ENCODE peak calls at places on chromosomes 13 and 19, in ten cellular contexts. U is activated CD8-positive, alpha-beta memory T cell treated with anti-CD3 and anti-CD28 coated beads for 24 hours; Y is activated CD4-positive, CD25-positive, alpha-beta regulatory T cell; F is HEK293T; D is activated naive CD4-positive, alpha-beta T cell treated with Interleukin-2 at 50 U/mL for 16 hours; N is endodermal cell; O is stimulated activated CD8-positive, alpha-beta memory T cell treated with anti-CD3 and anti-CD28 coated beads, Interleukin-15, amount 100 ng/mL, for 4 hours; L is activated T-cell treated with anti-CD3 and anti-CD28 coated beads, Interleukin-2, amount 50 U/mL, for 48 hours; H is ELR; P is BJ. E is an unnamed sample.
A peak's percentile ranks its signal among the peaks of the same experiment; 100 is the strongest.

GRCh38 chr13:40352807-40353562 is 313.5 kb downstream of the FOXO1 start:
- DNase-seq in Y (no peak), L (no peak), O (no peak), U (peak; percentile 52), P (no peak), H (no peak), D (no peak), F (no peak), N (peak; percentile 37), E (no peak)

GRCh38 chr19:17943284-17944221 is 10.7 kb downstream of the CCDC124 start:
- DNase-seq in P (no peak), O (no peak), N (peak; percentile 92), D (no peak), L (no peak), H (no peak), Y (no peak), F (no peak), U (no peak), E (no peak)

GRCh38 chr13:20175907-20176652 is 15.2 kb upstream of the GJA3 start:
- DNase-seq in P (no peak), L (no peak), N (peak; percentile 32), Y (no peak), F (no peak), U (no peak), D (no peak), H (no peak), O (no peak), E (no peak)

GRCh38 chr19:33391631-33392249 is 18.2 kb downstream of the CEBPG start:
- DNase-seq in N (no peak), O (no peak), U (no peak), D (no peak), L (no peak), Y (no peak), H (no peak), F (no peak), P (no peak), E (no peak)

GRCh38 chr13:42364613-42365000 is 92.7 kb downstream of the AKAP11 start:
- DNase-seq in N (peak; percentile 66), H (peak; percentile 48), U (no peak), L (no peak), F (no peak), D (no peak), P (no peak), O (no peak), Y (no peak), E (no peak)

GRCh38 chr13:44103721-44104490 is 224.2 kb downstream of the LACC1 start:
- DNase-seq in Y (no peak), H (no peak), N (no peak), O (no peak), P (no peak), U (no peak), F (no peak), D (no peak), L (no peak), E (no peak)

GRCh38 chr13:83221256-83221655 is 661.0 kb downstream of the SLITRK1 start:
- DNase-seq in Y (no peak), H (peak; percentile 35), N (no peak), D (no peak), O (no peak), L (no peak), F (no peak), P (no peak), U (no peak), E (no peak)

GRCh38 chr19:55447421-55448174 is 4.5 kb upstream of the SHISA7 start:
- DNase-seq in F (no peak), Y (no peak), P (no peak), H (peak; percentile 61), D (no peak), O (no peak), L (no peak), U (no peak), N (no peak), E (no peak)

GRCh38 chr19:33828266-33829075 is 31.8 kb downstream of the KCTD15 start:
- DNase-seq in H (no peak), P (no peak), F (no peak), Y (no peak), N (peak; percentile 34), U (peak; percentile 11), O (no peak), D (no peak), L (no peak), E (no peak)

GRCh38 chr19:313988-314815 is 23.0 kb upstream of the PLPP2 start:
- DNase-seq in L (no peak), U (no peak), Y (no peak), H (no peak), N (no peak), F (no peak), O (no peak), D (no peak), P (no peak), E (no peak)

GRCh38 chr13:105774739-105775460 is 760.6 kb downstream of the EFNB2 start:
- DNase-seq in N (peak; percentile 55), Y (no peak), L (no peak), O (no peak), D (no peak), H (peak; percentile 68), U (no peak), F (no peak), P (no peak), E (no peak)

GRCh38 chr19:28701491-28701890 is 511.5 kb downstream of the UQCRFS1 start:
- DNase-seq in H (peak; percentile 41), U (no peak), L (no peak), P (peak; percentile 84), Y (no peak), D (no peak), N (no peak), O (no peak), F (no peak), E (no peak)

GRCh38 chr13:110262082-110262436 is 44.9 kb downstream of the COL4A1 start:
- DNase-seq in L (no peak), N (peak; percentile 25), P (no peak), H (no peak), U (no peak), D (no peak), Y (no peak), O (no peak), F (no peak), E (no peak)

E was measured in trophoblast cell.